ENCODE peak calls at places on chromosomes 6 and 20, in four cellular contexts. One of them, this sample, is unnamed.

GRCh38 chr6:46964716-46965519 is 43.2 kb upstream of the ADGRF5 start:
- DNase-seq in K562: no peak
- DNase-seq in HepG2: no peak
- DNase-seq in A549: no peak
- DNase-seq in this sample: no peak

GRCh38 chr6:166611631-166612030 is 15.4 kb downstream of the RPS6KA2 start:
- DNase-seq in HepG2: no peak
- DNase-seq in A549: no peak
- DNase-seq in K562: no peak
- DNase-seq in this sample: no peak

GRCh38 chr6:111590209-111590955 is 15.3 kb downstream of the TRAF3IP2 start:
- DNase-seq in HepG2: no peak
- DNase-seq in K562: no peak
- DNase-seq in A549: no peak
- DNase-seq in this sample: no peak

GRCh38 chr6:107716688-107717089 is 107.4 kb downstream of the SCML4 start:
- DNase-seq in HepG2: no peak
- DNase-seq in A549: no peak
- DNase-seq in K562: peak; percentile 53
- DNase-seq in this sample: no peak

GRCh38 chr20:37615507-37616425 is 78.1 kb upstream of the CTNNBL1 start:
- DNase-seq in A549: peak; percentile 71
- DNase-seq in K562: peak; percentile 65
- DNase-seq in HepG2: peak; percentile 62
- DNase-seq in this sample: peak; percentile 79

GRCh38 chr6:167420858-167421766 is 96.2 kb downstream of the TTLL2 start:
- DNase-seq in K562: peak; percentile 32
- DNase-seq in HepG2: peak; percentile 84
- DNase-seq in A549: peak; percentile 7
- DNase-seq in this sample: no peak

GRCh38 chr6:36098920-36099647 is 31.2 kb upstream of the MAPK13 start:
- DNase-seq in K562: peak; percentile 79
- DNase-seq in A549: no peak
- DNase-seq in HepG2: no peak
- DNase-seq in this sample: no peak

GRCh38 chr20:1881240-1881835 is 13.9 kb upstream of the SIRPA start:
- DNase-seq in K562: no peak
- DNase-seq in HepG2: no peak
- DNase-seq in A549: no peak
- DNase-seq in this sample: no peak

GRCh38 chr6:134080171-134080795 is 27.9 kb upstream of the SLC2A12 start:
- DNase-seq in K562: no peak
- DNase-seq in HepG2: no peak
- DNase-seq in A549: no peak
- DNase-seq in this sample: no peak

GRCh38 chr6:167550936-167551633 is 226.2 kb downstream of the TTLL2 start:
- DNase-seq in HepG2: no peak
- DNase-seq in K562: no peak
- DNase-seq in A549: no peak
- DNase-seq in this sample: no peak

GRCh38 chr6:156618600-156619205 is 158.5 kb upstream of the ARID1B start:
- DNase-seq in K562: peak; percentile 31
- DNase-seq in A549: no peak
- DNase-seq in HepG2: no peak
- DNase-seq in this sample: peak; percentile 62

GRCh38 chr6:83815631-83816030 is 37.5 kb upstream of the RIPPLY2 start:
- DNase-seq in HepG2: no peak
- DNase-seq in A549: no peak
- DNase-seq in K562: no peak
- DNase-seq in this sample: no peak

GRCh38 chr20:43755851-43756250 is 29.0 kb upstream of the GTSF1L start:
- DNase-seq in A549: no peak
- DNase-seq in K562: no peak
- DNase-seq in HepG2: no peak
- DNase-seq in this sample: no peak

GRCh38 chr20:46157625-46158024 is 39.5 kb downstream of the CD40 start:
- DNase-seq in A549: no peak
- DNase-seq in K562: no peak
- DNase-seq in HepG2: no peak
- DNase-seq in this sample: no peak

GRCh38 chr20:37235065-37235464 is 26.5 kb downstream of the GHRH start:
- DNase-seq in A549: no peak
- DNase-seq in HepG2: no peak
- DNase-seq in K562: no peak
- DNase-seq in this sample: no peak

GRCh38 chr6:107061125-107062020 is 33.4 kb downstream of the MTRES1 start:
- DNase-seq in K562: no peak
- DNase-seq in HepG2: peak; percentile 11
- DNase-seq in A549: no peak
- DNase-seq in this sample: peak; percentile 78

GRCh38 chr6:87436435-87436834 is 28.7 kb downstream of the CFAP206 start:
- DNase-seq in A549: peak; percentile 15
- DNase-seq in HepG2: peak; percentile 55
- DNase-seq in K562: peak; percentile 71
- DNase-seq in this sample: peak; percentile 38

GRCh38 chr20:32457476-32457986 is 99.4 kb downstream of the ASXL1 start:
- DNase-seq in HepG2: no peak
- DNase-seq in K562: no peak
- DNase-seq in A549: peak; percentile 97
- DNase-seq in this sample: peak; percentile 81

GRCh38 chr6:123965894-123966293 is 162.2 kb downstream of the NKAIN2 start:
- DNase-seq in HepG2: peak; percentile 35
- DNase-seq in K562: no peak
- DNase-seq in A549: no peak
- DNase-seq in this sample: no peak

GRCh38 chr20:38934530-38934929 is 8.3 kb downstream of the FAM83D start:
- DNase-seq in HepG2: no peak
- DNase-seq in K562: no peak
- DNase-seq in A549: no peak
- DNase-seq in this sample: no peak

GRCh38 chr6:36625161-36625919 is 31.2 kb downstream of the SRSF3 start:
- DNase-seq in HepG2: no peak
- DNase-seq in K562: no peak
- DNase-seq in A549: no peak
- DNase-seq in this sample: no peak

GRCh38 chr6:474454-475185 is 83.1 kb downstream of the IRF4 start:
- DNase-seq in HepG2: no peak
- DNase-seq in A549: no peak
- DNase-seq in K562: no peak
- DNase-seq in this sample: no peak

GRCh38 chr6:124741341-124741740 is 220.9 kb upstream of the RNF217 start:
- DNase-seq in A549: no peak
- DNase-seq in K562: no peak
- DNase-seq in HepG2: no peak
- DNase-seq in this sample: no peak

GRCh38 chr6:156652231-156652750 is 124.9 kb upstream of the ARID1B start:
- DNase-seq in HepG2: no peak
- DNase-seq in K562: no peak
- DNase-seq in A549: no peak
- DNase-seq in this sample: no peak

GRCh38 chr20:23147964-23148720 is 62.0 kb upstream of the CD93 start:
- DNase-seq in A549: peak; percentile 49
- DNase-seq in K562: peak; percentile 77
- DNase-seq in HepG2: peak; percentile 90
- DNase-seq in this sample: no peak

GRCh38 chr6:79868098-79868722 is 79.1 kb downstream of the ELOVL4 start:
- DNase-seq in K562: peak; percentile 63
- DNase-seq in A549: peak; percentile 44
- DNase-seq in HepG2: peak; percentile 54
- DNase-seq in this sample: no peak

GRCh38 chr6:118744261-118744941 is 93.0 kb upstream of the CEP85L start:
- DNase-seq in HepG2: no peak
- DNase-seq in K562: no peak
- DNase-seq in A549: no peak
- DNase-seq in this sample: no peak

GRCh38 chr20:12570371-12570770 is 438.4 kb upstream of the SPTLC3 start:
- DNase-seq in A549: peak; percentile 17
- DNase-seq in K562: no peak
- DNase-seq in HepG2: peak; percentile 76
- DNase-seq in this sample: peak; percentile 64

GRCh38 chr6:39932386-39932785 is 1.9 kb downstream of the MOCS1 start:
- DNase-seq in HepG2: no peak
- DNase-seq in A549: no peak
- DNase-seq in K562: no peak
- DNase-seq in this sample: no peak

GRCh38 chr6:100719883-100720682 is 161.0 kb downstream of the ASCC3 start:
- DNase-seq in HepG2: peak; percentile 9
- DNase-seq in A549: peak; percentile 0
- DNase-seq in K562: peak; percentile 9
- DNase-seq in this sample: no peak

GRCh38 chr6:34273242-34273805 is 24.5 kb upstream of the SMIM29 start:
- DNase-seq in A549: no peak
- DNase-seq in K562: peak; percentile 99
- DNase-seq in HepG2: peak; percentile 46
- DNase-seq in this sample: no peak

GRCh38 chr6:13485303-13485702 is 2.1 kb downstream of the GFOD1 start:
- DNase-seq in HepG2: no peak
- DNase-seq in K562: peak; percentile 15
- DNase-seq in A549: no peak
- DNase-seq in this sample: no peak

GRCh38 chr6:5464096-5464885 is 203.0 kb downstream of the FARS2 start:
- DNase-seq in HepG2: no peak
- DNase-seq in A549: no peak
- DNase-seq in K562: no peak
- DNase-seq in this sample: no peak

GRCh38 chr6:40642837-40643236 is 55.7 kb upstream of the LRFN2 start:
- DNase-seq in K562: no peak
- DNase-seq in A549: no peak
- DNase-seq in HepG2: no peak
- DNase-seq in this sample: no peak

GRCh38 chr6:102619585-102619984 is 1226.1 kb downstream of the GRIK2 start:
- DNase-seq in K562: peak; percentile 2
- DNase-seq in HepG2: peak; percentile 2
- DNase-seq in A549: no peak
- DNase-seq in this sample: no peak

GRCh38 chr20:14634666-14635065 is 297.3 kb upstream of the FLRT3 start:
- DNase-seq in K562: no peak
- DNase-seq in A549: no peak
- DNase-seq in HepG2: no peak
- DNase-seq in this sample: no peak

GRCh38 chr6:136526196-136526930 is 23.9 kb downstream of the MAP7 start:
- DNase-seq in K562: peak; percentile 39
- DNase-seq in A549: peak; percentile 72
- DNase-seq in HepG2: peak; percentile 6
- DNase-seq in this sample: peak; percentile 72

GRCh38 chr6:4220619-4221018 is 85.2 kb upstream of the ECI2 start:
- DNase-seq in K562: no peak
- DNase-seq in A549: no peak
- DNase-seq in HepG2: no peak
- DNase-seq in this sample: no peak

GRCh38 chr6:329888-330691 is 37.8 kb downstream of the DUSP22 start:
- DNase-seq in K562: peak; percentile 48
- DNase-seq in A549: no peak
- DNase-seq in HepG2: no peak
- DNase-seq in this sample: no peak

DNA sequence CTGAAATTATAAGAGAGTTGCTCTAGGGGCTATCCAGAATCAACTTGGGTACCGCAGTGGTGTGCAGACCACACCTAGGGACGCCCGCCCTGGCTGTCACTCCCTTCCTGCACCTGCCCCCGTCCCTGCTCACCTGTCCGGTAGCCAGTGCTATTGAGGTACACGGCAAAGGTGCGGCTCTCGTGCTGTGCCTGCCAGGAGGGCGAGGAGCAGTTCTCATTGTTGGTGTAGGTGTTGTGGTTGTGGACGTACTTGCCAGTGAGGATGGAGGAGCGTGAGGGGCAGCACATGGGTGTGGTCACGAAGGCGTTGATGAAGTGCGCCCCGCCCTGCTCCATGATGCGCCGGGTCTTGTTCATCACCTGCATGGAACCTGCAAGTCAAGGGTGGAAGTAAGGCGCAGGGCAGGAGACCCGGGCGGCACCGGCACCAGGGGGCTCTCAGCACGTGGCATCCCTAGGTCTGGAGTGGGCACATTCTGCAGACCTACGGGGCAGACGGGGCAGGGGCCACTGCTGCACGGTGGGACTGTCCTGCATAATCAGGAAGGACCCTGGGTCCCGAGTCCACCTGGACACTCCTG is 48.6 kb downstream of the SULF2 start:
- DNase-seq in HepG2: no peak
- DNase-seq in A549: no peak
- DNase-seq in K562: no peak
- DNase-seq in this sample: no peak
- TF ChIP-seq RNF2 in HepG2: no peak
- TF ChIP-seq RNF2 in A549: no peak
- TF ChIP-seq RNF2 in K562: no peak
- TF ChIP-seq RNF2 in this sample: no peak

GRCh38 chr6:11007715-11008608 is 36.1 kb downstream of the ELOVL2 start:
- DNase-seq in K562: no peak
- DNase-seq in A549: peak; percentile 19
- DNase-seq in HepG2: peak; percentile 71
- DNase-seq in this sample: no peak
- TF ChIP-seq RNF2 in K562: no peak
- TF ChIP-seq RNF2 in A549: no peak
- TF ChIP-seq RNF2 in HepG2: no peak
- TF ChIP-seq RNF2 in this sample: no peak

DNA sequence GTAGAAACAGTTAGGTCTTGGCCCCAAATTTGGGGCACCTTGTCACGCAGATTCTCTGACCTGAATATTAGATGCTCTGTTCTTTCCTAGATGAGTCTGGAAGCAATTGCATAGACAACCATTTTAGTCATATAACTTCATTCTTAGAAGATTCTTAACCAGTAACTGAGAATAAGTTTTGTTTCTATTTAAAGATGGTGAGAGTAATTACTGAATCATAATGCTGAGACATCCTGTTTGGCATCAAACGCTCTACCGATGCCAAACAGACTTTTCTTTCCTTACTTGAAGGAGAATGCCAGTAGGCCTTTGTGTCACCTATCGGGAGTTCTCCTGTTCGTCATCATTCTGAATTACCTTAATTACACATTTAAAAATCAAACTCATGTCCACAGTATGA is 131.6 kb upstream of the ID4 start:
- DNase-seq in K562: no peak
- DNase-seq in HepG2: no peak
- DNase-seq in A549: no peak
- DNase-seq in this sample: no peak
- TF ChIP-seq RNF2 in K562: no peak
- TF ChIP-seq RNF2 in HepG2: no peak
- TF ChIP-seq RNF2 in A549: no peak
- TF ChIP-seq RNF2 in this sample: no peak

GRCh38 chr6:169096326-169096882 is 157.2 kb downstream of the THBS2 start:
- DNase-seq in HepG2: no peak
- DNase-seq in K562: no peak
- DNase-seq in A549: no peak
- DNase-seq in this sample: no peak
- TF ChIP-seq RNF2 in HepG2: no peak
- TF ChIP-seq RNF2 in K562: no peak
- TF ChIP-seq RNF2 in A549: no peak
- TF ChIP-seq RNF2 in this sample: no peak

GRCh38 chr6:165439928-165440554 is 130.6 kb upstream of the C6orf118 start:
- DNase-seq in K562: no peak
- DNase-seq in HepG2: peak; percentile 21
- DNase-seq in A549: peak; percentile 6
- DNase-seq in this sample: no peak
- TF ChIP-seq RNF2 in K562: no peak
- TF ChIP-seq RNF2 in HepG2: no peak
- TF ChIP-seq RNF2 in A549: no peak
- TF ChIP-seq RNF2 in this sample: no peak

This sample was measured in H1.